ENCODE peak calls at places on chromosomes 13 and 19, in eight cellular contexts. X is pancreas; L is fibroblast of the aortic adventitia; M is T-helper 2 cell; E is activated gamma-delta T cell treated with anti-CD3 and anti-CD28 coated beads, Interleukin-2, amount 50 U/mL, for 16 hours; N is heart left ventricle; Y is T-helper 1 cell; F is activated CD4-positive, alpha-beta T cell treated with anti-CD3 and anti-CD28 coated beads for 48 hours. B is an unnamed sample.

GRCh38 chr19:1453525-1454371 is 3.8 kb downstream of the APC2 start:
- DNase-seq in Y (no peak), N (no peak), X (no peak), M (no peak), L (no peak), E (no peak), F (no peak), B (no peak)

GRCh38 chr19:7083076-7083956 is 13.8 kb downstream of the ZNF557 start:
- DNase-seq in L (peak), E (no peak), M (no peak), Y (no peak), F (no peak), X (no peak), N (no peak), B (no peak)

GRCh38 chr19:39390460-39390758 is 497 bp downstream of the PAF1 start:
- DNase-seq in Y (peak), M (no peak), L (no peak), E (peak), F (peak), X (no peak), N (no peak), B (no peak)

GRCh38 chr19:3154957-3155736 is 19.3 kb downstream of the GNA15 start:
- DNase-seq in Y (peak), M (peak), L (peak), F (peak), X (peak), E (peak), N (peak), B (peak)

GRCh38 chr13:114034481-114034891 is 60.6 kb upstream of the C13orf46 start:
- DNase-seq in F (no peak), X (no peak), L (peak), M (no peak), E (no peak), Y (no peak), N (no peak), B (no peak)

GRCh38 chr19:6402058-6402457 is 9.1 kb upstream of the GTF2F1 start:
- DNase-seq in L (no peak), N (no peak), M (no peak), F (no peak), Y (no peak), E (no peak), X (no peak), B (no peak)

GRCh38 chr13:51714663-51715168 is 89.2 kb downstream of the DHRS12 start:
- DNase-seq in E (no peak), L (peak), Y (no peak), N (no peak), M (no peak), F (no peak), X (no peak), B (peak)

GRCh38 chr19:57934820-57935665 is at the start of gene ZNF418:
- DNase-seq in M (no peak), L (peak), F (peak), Y (peak), X (peak), N (peak), E (peak), B (peak)

GRCh38 chr19:45790942-45791341 is 1.7 kb downstream of the DMWD start:
- DNase-seq in N (no peak), Y (no peak), M (no peak), E (no peak), X (no peak), F (peak), L (no peak), B (no peak)

GRCh38 chr19:47489072-47489914 is 5.3 kb upstream of the KPTN start:
- DNase-seq in N (no peak), E (no peak), X (no peak), L (no peak), M (no peak), F (no peak), Y (no peak), B (no peak)

GRCh38 chr19:17687857-17688784 is at the start of gene UNC13A:
- DNase-seq in N (peak), M (peak), Y (peak), E (peak), L (peak), F (peak), X (peak), B (peak)

GRCh38 chr19:35000647-35001501 is 751 bp downstream of the GRAMD1A start:
- DNase-seq in L (peak), Y (no peak), N (no peak), F (peak), X (peak), E (peak), M (no peak), B (no peak)

GRCh38 chr19:45356760-45357444 is 13.5 kb downstream of the ERCC2 start:
- DNase-seq in M (no peak), N (no peak), F (no peak), Y (no peak), X (no peak), L (no peak), E (no peak), B (no peak)

GRCh38 chr19:32622002-32622401 is 41.0 kb downstream of the PDCD5 start:
- DNase-seq in Y (no peak), E (no peak), M (no peak), N (no peak), F (no peak), L (no peak), X (no peak), B (no peak)

GRCh38 chr13:83853771-83854170 is 28.5 kb downstream of the SLITRK1 start:
- DNase-seq in Y (no peak), F (no peak), N (no peak), L (no peak), X (no peak), M (no peak), E (no peak), B (no peak)

GRCh38 chr19:1768248-1768647 is 14.9 kb downstream of the ONECUT3 start:
- DNase-seq in Y (no peak), M (no peak), E (no peak), F (no peak), L (no peak), X (no peak), N (no peak), B (no peak)

GRCh38 chr19:17125728-17126677 is 50.4 kb downstream of the MYO9B start:
- DNase-seq in M (peak), E (peak), X (peak), F (peak), Y (peak), L (peak), N (peak), B (peak)

GRCh38 chr19:45468159-45468651 is 409 bp downstream of the FOSB start:
- DNase-seq in L (no peak), F (peak), E (no peak), X (peak), M (no peak), N (peak), Y (no peak), B (no peak)

GRCh38 chr19:13794388-13794751 is 873 bp upstream of the ZSWIM4 start:
- DNase-seq in L (peak), F (no peak), X (peak), M (no peak), E (no peak), N (peak), Y (no peak), B (no peak)

GRCh38 chr19:6343462-6343861 is 10.1 kb upstream of the ACER1 start:
- DNase-seq in E (no peak), X (no peak), F (no peak), L (no peak), Y (no peak), M (no peak), N (no peak), B (no peak)

GRCh38 chr19:34066007-34066656 is 106.2 kb upstream of the LSM14A start:
- DNase-seq in F (no peak), X (no peak), L (no peak), N (no peak), Y (no peak), M (no peak), E (no peak), B (no peak)

GRCh38 chr13:25874907-25875306 is 176.9 kb downstream of the SHISA2 start:
- DNase-seq in Y (peak), F (peak), N (no peak), M (no peak), L (no peak), E (peak), X (no peak), B (no peak)

GRCh38 chr19:35585844-35586243 is at the start of gene PMIS2:
- DNase-seq in X (no peak), M (no peak), L (no peak), N (no peak), E (no peak), F (peak), Y (no peak), B (no peak)

GRCh38 chr19:8109890-8110662 is 39.3 kb downstream of the FBN3 start:
- DNase-seq in F (no peak), M (no peak), N (no peak), L (no peak), X (no peak), E (no peak), Y (no peak), B (no peak)

GRCh38 chr19:35963514-35963913 is 27.3 kb downstream of the LRFN3 start:
- DNase-seq in Y (peak), X (peak), F (peak), E (no peak), N (no peak), M (no peak), L (peak), B (no peak)